ENCODE peak calls at places on chromosomes 4 and X, in seven cellular contexts. N is ELR; Q is activated CD4-positive, alpha-beta T cell treated with anti-CD3 and anti-CD28 coated beads, Interleukin-2, amount 50 U/mL, for 24 hours; W is transverse colon; I is AG09319; J is effector CD4-positive, alpha-beta T cell; T is left colon. U is an unnamed sample.

GRCh38 chr4:8282742-8283141 is 13.2 kb downstream of the HTRA3 start:
- DNase-seq in N (no peak), Q (no peak), W (no peak), I (no peak), J (no peak), T (no peak), U (no peak)

GRCh38 chr4:78100060-78100459 is 42.9 kb downstream of the FRAS1 start:
- DNase-seq in N (no peak), Q (no peak), W (no peak), I (no peak), J (no peak), T (no peak), U (no peak)

GRCh38 chr4:177987896-177988295 is 545.7 kb upstream of the AGA start:
- DNase-seq in N (no peak), Q (no peak), W (no peak), I (no peak), J (no peak), T (no peak), U (no peak)

GRCh38 chr4:187268940-187269339 is 545.3 kb upstream of the FAT1 start:
- DNase-seq in N (peak), Q (no peak), W (no peak), I (no peak), J (no peak), T (no peak), U (no peak)

GRCh38 chr4:3324093-3324815 is 31.4 kb downstream of the RGS12 start:
- DNase-seq in N (no peak), Q (no peak), W (no peak), I (no peak), J (no peak), T (no peak), U (no peak)

GRCh38 chrX:120736989-120737388 is 107.1 kb upstream of the C1GALT1C1 start:
- DNase-seq in N (peak), Q (no peak), W (no peak), I (no peak), J (no peak), T (no peak), U (no peak)

GRCh38 chr4:98421106-98421505 is 159.9 kb downstream of the RAP1GDS1 start:
- DNase-seq in N (peak), Q (no peak), W (no peak), I (no peak), J (no peak), T (no peak), U (no peak)

GRCh38 chr4:132540268-132540667 is 608.8 kb upstream of the PCDH10 start:
- DNase-seq in N (no peak), Q (no peak), W (no peak), I (no peak), J (no peak), T (no peak), U (no peak)

GRCh38 chr4:161448550-161449180 is 715.1 kb downstream of the FSTL5 start:
- DNase-seq in N (no peak), Q (no peak), W (no peak), I (no peak), J (no peak), T (no peak), U (no peak)

GRCh38 chr4:1192091-1192492 is 19.7 kb upstream of the SPON2 start:
- DNase-seq in N (peak), Q (no peak), W (peak), I (peak), J (no peak), T (peak), U (no peak)

GRCh38 chr4:109994415-109994827 is 81.7 kb downstream of the EGF start:
- DNase-seq in N (no peak), Q (no peak), W (no peak), I (no peak), J (no peak), T (no peak), U (no peak)

GRCh38 chr4:62394751-62395150 is 1194.6 kb downstream of the ADGRL3 start:
- DNase-seq in N (no peak), Q (no peak), W (no peak), I (no peak), J (no peak), T (no peak), U (no peak)

GRCh38 chrX:38220936-38221386 is 290 bp upstream of the SRPX start:
- DNase-seq in N (peak), Q (no peak), W (no peak), I (no peak), J (no peak), T (no peak), U (no peak)

GRCh38 chrX:19670854-19671620 is 155.7 kb upstream of the MAP3K15 start:
- DNase-seq in N (peak), Q (no peak), W (peak), I (peak), J (no peak), T (peak), U (no peak)

GRCh38 chr4:2757426-2757825 is 1.3 kb upstream of the TNIP2 start:
- DNase-seq in N (no peak), Q (no peak), W (no peak), I (no peak), J (no peak), T (no peak), U (no peak)

GRCh38 chrX:46254623-46255022 is 290.6 kb downstream of the ZNF674 start:
- DNase-seq in N (no peak), Q (no peak), W (no peak), I (no peak), J (no peak), T (no peak), U (no peak)

GRCh38 chr4:1370321-1371124 is 23.5 kb downstream of the UVSSA start:
- DNase-seq in N (no peak), Q (no peak), W (no peak), I (no peak), J (no peak), T (peak), U (no peak)

GRCh38 chr4:82643994-82644730 is 82.4 kb upstream of the TMEM150C start:
- DNase-seq in N (peak), Q (no peak), W (no peak), I (peak), J (no peak), T (no peak), U (no peak)

U was measured in effector memory CD8-positive, alpha-beta T cell.